ENCODE peak calls at places on chromosomes 13 and 19, in ten cellular contexts. O, T, D, P, W, A, C, N, U and Z are unnamed samples. For H3K4me1 and H3K9me3, the result is how much of the 10 kb centered on the place peaks cover.

GRCh38 chr13:78881746-78882145 is 222.8 kb upstream of the OBI1 start:
- DNase-seq in O (no peak), T (no peak), D (no peak), P (no peak), W (no peak), A (no peak), C (no peak), N (no peak), U (peak), Z (no peak)

GRCh38 chr19:29378543-29379105 is 147.2 kb upstream of the VSTM2B start:
- DNase-seq in O (no peak), T (no peak), D (no peak), P (no peak), W (no peak), A (no peak), C (no peak), N (no peak), U (no peak), Z (no peak)

GRCh38 chr13:106376411-106377112 is 158.9 kb downstream of the EFNB2 start:
- DNase-seq in O (peak), T (peak), D (no peak), P (no peak), W (peak), A (no peak), C (no peak), N (no peak), U (no peak), Z (peak)

GRCh38 chr19:17686592-17687042 is 1.5 kb downstream of the UNC13A start:
- DNase-seq in O (no peak), T (peak), D (no peak), P (no peak), W (peak), A (no peak), C (no peak), N (no peak), U (peak), Z (no peak)

GRCh38 chr13:45206340-45206739 is 5.5 kb upstream of the KCTD4 start:
- DNase-seq in O (no peak), T (no peak), D (no peak), P (no peak), W (peak), A (no peak), C (no peak), N (no peak), U (no peak), Z (no peak)

GRCh38 chr13:20303636-20304035 is 71.5 kb upstream of the GJB6 start:
- DNase-seq in O (no peak), T (no peak), D (no peak), P (no peak), W (no peak), A (no peak), C (no peak), N (no peak), U (no peak), Z (no peak)

GRCh38 chr19:20964798-20965197 is 41.7 kb downstream of the ZNF85 start:
- DNase-seq in O (no peak), T (no peak), D (no peak), P (no peak), W (no peak), A (no peak), C (no peak), N (no peak), U (peak), Z (no peak)

GRCh38 chr13:30362869-30363268 is 55.5 kb upstream of the KATNAL1 start:
- DNase-seq in O (no peak), T (no peak), D (no peak), P (no peak), W (no peak), A (no peak), C (no peak), N (no peak), U (no peak), Z (no peak)

GRCh38 chr19:22260499-22260898 is 25.7 kb upstream of the ZNF729 start:
- DNase-seq in O (no peak), T (no peak), D (no peak), P (no peak), W (no peak), A (no peak), C (no peak), N (no peak), U (no peak), Z (no peak)

GRCh38 chr13:113839536-113840204 is 24.2 kb downstream of the GAS6 start:
- DNase-seq in O (no peak), T (peak), D (no peak), P (no peak), W (no peak), A (no peak), C (no peak), N (no peak), U (peak), Z (no peak)

GRCh38 chr13:45132384-45133064 is 12.2 kb downstream of the GTF2F2 start:
- DNase-seq in O (no peak), T (no peak), D (no peak), P (no peak), W (no peak), A (no peak), C (no peak), N (no peak), U (no peak), Z (no peak)

GRCh38 chr13:41216160-41216559 is 21.8 kb upstream of the KBTBD7 start:
- DNase-seq in O (no peak), T (no peak), D (no peak), P (no peak), W (no peak), A (no peak), C (no peak), N (no peak), U (no peak), Z (no peak)

GRCh38 chr19:54439174-54439851 is 9.7 kb upstream of the LENG8 start:
- DNase-seq in O (no peak), T (peak), D (no peak), P (no peak), W (peak), A (no peak), C (no peak), N (no peak), U (no peak), Z (no peak)

GRCh38 chr19:33756177-33756576 is 40.5 kb upstream of the KCTD15 start:
- DNase-seq in O (no peak), T (no peak), D (no peak), P (no peak), W (no peak), A (no peak), C (no peak), N (no peak), U (no peak), Z (no peak)

GRCh38 chr19:511101-511841 is 4.0 kb downstream of the TPGS1 start:
- DNase-seq in O (no peak), T (peak), D (peak), P (peak), W (no peak), A (peak), C (peak), N (no peak), U (no peak), Z (peak)

GRCh38 chr19:37505958-37506386 is 767 bp upstream of the ZNF793 start:
- DNase-seq in O (no peak), T (no peak), D (no peak), P (no peak), W (no peak), A (no peak), C (no peak), N (no peak), U (no peak), Z (peak)

GRCh38 chr19:15330801-15331418 is 1.4 kb downstream of the BRD4 start:
- DNase-seq in O (no peak), T (no peak), D (no peak), P (no peak), W (peak), A (no peak), C (peak), N (no peak), U (peak), Z (no peak)

GRCh38 chr13:30158774-30159445 is 148.4 kb downstream of the KATNAL1 start:
- DNase-seq in O (peak), T (no peak), D (no peak), P (no peak), W (no peak), A (no peak), C (no peak), N (no peak), U (no peak), Z (no peak)

GRCh38 chr13:26362261-26362660 is 108.3 kb downstream of the CDK8 start:
- DNase-seq in O (no peak), T (no peak), D (no peak), P (no peak), W (no peak), A (no peak), C (no peak), N (no peak), U (no peak), Z (no peak)

GRCh38 chr19:47110521-47111080 is 3.0 kb downstream of the ZC3H4 start:
- DNase-seq in O (no peak), T (no peak), D (no peak), P (peak), W (no peak), A (no peak), C (peak), N (no peak), U (peak), Z (peak)

GRCh38 chr19:33508941-33509614 is 12.5 kb downstream of the PEPD start:
- DNase-seq in O (no peak), T (no peak), D (no peak), P (no peak), W (no peak), A (no peak), C (no peak), N (no peak), U (no peak), Z (no peak)

GRCh38 chr19:19468424-19469050 is 46.8 kb downstream of the TSSK6 start:
- DNase-seq in O (no peak), T (no peak), D (no peak), P (no peak), W (no peak), A (no peak), C (no peak), N (no peak), U (no peak), Z (no peak)

GRCh38 chr19:47435196-47435595 is 15.9 kb upstream of the MEIS3 start:
- DNase-seq in O (no peak), T (no peak), D (no peak), P (no peak), W (no peak), A (no peak), C (no peak), N (no peak), U (no peak), Z (no peak)

GRCh38 chr19:5674734-5675133 is 5.6 kb downstream of the MICOS13 start:
- DNase-seq in O (no peak), T (no peak), D (no peak), P (no peak), W (no peak), A (no peak), C (no peak), N (no peak), U (no peak), Z (no peak)

GRCh38 chr13:34002141-34002540 is 184.2 kb downstream of the RFC3 start:
- DNase-seq in O (no peak), T (no peak), D (no peak), P (no peak), W (no peak), A (no peak), C (no peak), N (no peak), U (no peak), Z (no peak)

GRCh38 chr13:32746474-32746873 is 160.2 kb downstream of the PDS5B start:
- DNase-seq in O (no peak), T (no peak), D (no peak), P (no peak), W (no peak), A (no peak), C (no peak), N (no peak), U (no peak), Z (no peak)

GRCh38 chr13:45500492-45501174 is 35.9 kb downstream of the COG3 start:
- DNase-seq in O (no peak), T (no peak), D (no peak), P (no peak), W (no peak), A (no peak), C (no peak), N (no peak), U (no peak), Z (no peak)

GRCh38 chr13:88627071-88627470 is 955.9 kb downstream of the SLITRK5 start:
- DNase-seq in O (no peak), T (no peak), D (no peak), P (no peak), W (no peak), A (no peak), C (no peak), N (no peak), U (no peak), Z (no peak)

GRCh38 chr13:42275506-42275905 is 3.6 kb downstream of the AKAP11 start:
- DNase-seq in O (no peak), T (no peak), D (no peak), P (no peak), W (no peak), A (no peak), C (no peak), N (no peak), U (no peak), Z (no peak)
- H3K4me1 ChIP-seq in O (under half), T (under half), D (under half), P (under half), W (under half), A (half or more), C (half or more), N (under half), U (under half), Z (under half)

GRCh38 chr19:51524661-51525264 is 6.7 kb downstream of the SIGLEC6 start:
- DNase-seq in O (no peak), T (no peak), D (no peak), P (peak), W (no peak), A (no peak), C (no peak), N (no peak), U (no peak), Z (no peak)

GRCh38 chr19:51520710-51521109 is 10.8 kb downstream of the SIGLEC6 start:
- DNase-seq in O (no peak), T (no peak), D (no peak), P (no peak), W (no peak), A (no peak), C (no peak), N (no peak), U (no peak), Z (no peak)

GRCh38 chr19:51521796-51522195 is 9.7 kb downstream of the SIGLEC6 start:
- DNase-seq in O (no peak), T (no peak), D (no peak), P (no peak), W (no peak), A (no peak), C (no peak), N (no peak), U (no peak), Z (no peak)

GRCh38 chr19:51525731-51526130 is 5.7 kb downstream of the SIGLEC6 start:
- DNase-seq in O (no peak), T (no peak), D (no peak), P (peak), W (no peak), A (no peak), C (no peak), N (no peak), U (no peak), Z (no peak)

GRCh38 chr19:51521357-51521756 is 10.1 kb downstream of the SIGLEC6 start:
- DNase-seq in O (no peak), T (no peak), D (no peak), P (no peak), W (no peak), A (no peak), C (no peak), N (no peak), U (no peak), Z (no peak)
- H3K9me3 ChIP-seq in O (under half), T (under half), D (under half), P (under half), W (under half), A (under half), C (under half), N (under half), U (under half), Z (under half)

GRCh38 chr19:4015705-4016402 is 8.3 kb downstream of the PIAS4 start:
- DNase-seq in O (peak), T (no peak), D (peak), P (no peak), W (no peak), A (no peak), C (no peak), N (no peak), U (no peak), Z (peak)
- H3K4me1 ChIP-seq in O (under half), T (under half), D (under half), P (under half), W (under half), A (under half), C (under half), N (under half), U (under half), Z (under half)

GRCh38 chr19:53294786-53295441 is 27.4 kb upstream of the VN1R4 start:
- DNase-seq in O (no peak), T (no peak), D (no peak), P (no peak), W (no peak), A (no peak), C (no peak), N (no peak), U (no peak), Z (no peak)

GRCh38 chr19:53285087-53285486 is 17.6 kb upstream of the VN1R4 start:
- DNase-seq in O (no peak), T (no peak), D (no peak), P (no peak), W (no peak), A (no peak), C (no peak), N (no peak), U (no peak), Z (no peak)

DNA sequence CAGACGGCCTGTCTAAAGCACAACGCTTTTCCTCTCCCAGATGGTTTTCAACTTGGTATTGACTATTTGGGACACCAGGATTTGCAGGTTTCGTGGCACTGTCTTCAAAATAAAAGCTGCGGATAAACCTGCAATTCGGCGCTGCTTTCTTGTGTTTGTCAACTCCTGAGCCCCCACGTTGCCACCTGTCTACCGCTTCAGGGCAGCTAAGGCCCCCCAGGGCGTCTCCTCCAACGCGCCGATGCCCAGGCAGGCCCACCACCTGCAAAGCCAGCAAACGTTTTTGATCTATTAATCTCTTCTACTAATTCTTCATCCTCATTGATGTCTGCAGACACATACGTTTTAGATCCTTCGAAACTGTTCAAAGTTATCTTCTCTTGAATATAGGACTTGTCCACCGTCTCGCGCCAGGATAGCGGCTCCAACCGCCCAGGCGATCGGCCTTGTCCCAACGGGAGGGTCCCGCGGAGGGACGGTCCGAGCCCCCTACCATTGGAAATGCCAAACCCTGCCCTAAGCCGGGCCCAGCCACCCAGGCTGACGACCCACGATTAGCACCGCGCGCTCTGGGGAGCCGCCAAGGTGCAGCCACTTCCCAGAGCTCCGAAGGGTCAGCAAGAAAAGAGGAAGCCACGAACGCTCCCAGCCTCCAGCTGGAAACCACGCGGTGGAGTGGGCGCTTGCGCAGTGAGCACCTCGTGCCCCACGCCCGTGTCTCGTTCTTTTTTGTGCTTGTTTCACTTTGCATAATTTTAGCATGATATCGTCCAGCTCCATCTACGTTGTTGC is 23.4 kb upstream of the VN1R4 start:
- DNase-seq in O (no peak), T (no peak), D (no peak), P (no peak), W (no peak), A (no peak), C (no peak), N (no peak), U (no peak), Z (no peak)
- H3K9me3 ChIP-seq in O (under half), T (under half), D (under half), P (half or more), W (under half), A (under half), C (under half), N (half or more), U (under half), Z (under half)

DNA sequence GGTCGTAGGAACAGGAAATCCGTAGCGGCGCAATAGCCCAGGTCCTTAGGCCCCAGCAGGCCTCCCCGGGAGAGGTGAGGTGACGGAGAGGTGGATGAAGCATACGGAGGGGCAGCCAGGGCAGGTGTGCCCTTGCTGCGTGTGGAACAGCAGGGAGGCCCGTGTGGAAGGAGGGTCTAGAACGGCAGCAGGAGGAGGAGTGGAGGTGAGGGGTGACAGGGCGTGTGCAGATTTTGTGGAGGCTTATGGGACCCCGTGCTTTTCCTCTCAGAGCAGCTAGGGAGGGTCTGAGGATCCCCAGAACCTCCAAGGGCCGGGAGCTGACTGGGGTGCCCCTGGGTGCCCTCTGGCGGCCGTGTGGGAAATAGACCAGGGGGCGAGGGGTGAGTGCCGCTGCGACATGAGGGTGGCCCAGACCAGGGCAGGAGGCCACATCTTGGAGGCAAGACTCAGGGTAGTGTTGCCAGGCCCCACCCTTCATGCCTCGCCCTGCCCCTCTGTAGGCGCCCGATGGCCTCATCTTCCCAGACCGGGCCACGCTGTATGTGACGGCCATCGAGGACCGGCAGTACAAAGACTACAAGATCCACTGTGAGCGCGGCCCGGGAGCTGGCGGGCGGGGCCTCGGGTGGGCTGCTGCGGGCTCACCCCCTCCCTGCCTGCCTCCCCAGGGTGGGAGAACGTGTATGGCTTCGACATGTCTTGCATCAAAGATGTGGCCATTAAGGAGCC is 5.0 kb upstream of the ADM5 start:
- DNase-seq in O (no peak), T (no peak), D (no peak), P (no peak), W (peak), A (no peak), C (no peak), N (no peak), U (no peak), Z (peak)
- H3K4me1 ChIP-seq in O (under half), T (under half), D (under half), P (under half), W (under half), A (under half), C (under half), N (under half), U (under half), Z (under half)